ENCODE peak calls at places on chromosomes 16 and 17, in five cellular contexts. One of them, this sample, is unnamed.

GRCh38 chr17:57892820-57893595 is 43.2 kb upstream of the MRPS23 start:
- DNase-seq in left lung: peak; percentile 92
- DNase-seq in glutamatergic neuron: peak; percentile 53
- DNase-seq in kidney: peak; percentile 94
- DNase-seq in heart left ventricle: peak; percentile 92
- DNase-seq in this sample: no peak

GRCh38 chr16:23863511-23864422 is 28.0 kb downstream of the PRKCB start:
- DNase-seq in left lung: no peak
- DNase-seq in glutamatergic neuron: no peak
- DNase-seq in kidney: no peak
- DNase-seq in heart left ventricle: no peak
- DNase-seq in this sample: no peak

GRCh38 chr16:75287708-75288107 is 36.3 kb upstream of the BCAR1 start:
- DNase-seq in left lung: peak; percentile 69
- DNase-seq in glutamatergic neuron: no peak
- DNase-seq in kidney: no peak
- DNase-seq in heart left ventricle: no peak
- DNase-seq in this sample: no peak

GRCh38 chr16:85867189-85867588 is 31.8 kb upstream of the IRF8 start:
- DNase-seq in left lung: no peak
- DNase-seq in glutamatergic neuron: no peak
- DNase-seq in kidney: no peak
- DNase-seq in heart left ventricle: no peak
- DNase-seq in this sample: no peak

GRCh38 chr16:15827299-15827698 is 29.5 kb downstream of the MYH11 start:
- DNase-seq in left lung: no peak
- DNase-seq in glutamatergic neuron: no peak
- DNase-seq in kidney: no peak
- DNase-seq in heart left ventricle: no peak
- DNase-seq in this sample: no peak

GRCh38 chr17:2173005-2173404 is 118.1 kb downstream of the HIC1 start:
- DNase-seq in left lung: peak; percentile 67
- DNase-seq in glutamatergic neuron: no peak
- DNase-seq in kidney: no peak
- DNase-seq in heart left ventricle: no peak
- DNase-seq in this sample: no peak

GRCh38 chr16:82544378-82544777 is 82.4 kb upstream of the CDH13 start:
- DNase-seq in left lung: no peak
- DNase-seq in glutamatergic neuron: no peak
- DNase-seq in kidney: no peak
- DNase-seq in heart left ventricle: no peak
- DNase-seq in this sample: no peak

GRCh38 chr16:85749686-85750020 is 1.2 kb downstream of the C16orf74 start:
- DNase-seq in left lung: no peak
- DNase-seq in glutamatergic neuron: no peak
- DNase-seq in kidney: no peak
- DNase-seq in heart left ventricle: no peak
- DNase-seq in this sample: no peak

GRCh38 chr17:75325348-75325747 is 36.1 kb upstream of the SLC25A19 start:
- DNase-seq in left lung: no peak
- DNase-seq in glutamatergic neuron: no peak
- DNase-seq in kidney: no peak
- DNase-seq in heart left ventricle: no peak
- DNase-seq in this sample: no peak

GRCh38 chr16:88917146-88917914 is 50.9 kb upstream of the PABPN1L start:
- DNase-seq in left lung: no peak
- DNase-seq in glutamatergic neuron: no peak
- DNase-seq in kidney: no peak
- DNase-seq in heart left ventricle: no peak
- DNase-seq in this sample: no peak

GRCh38 chr16:58444265-58444664 is 52.0 kb downstream of the GINS3 start:
- DNase-seq in left lung: no peak
- DNase-seq in glutamatergic neuron: no peak
- DNase-seq in kidney: no peak
- DNase-seq in heart left ventricle: no peak
- DNase-seq in this sample: no peak

GRCh38 chr16:75000481-75001081 is 1.8 kb downstream of the ZNRF1 start:
- DNase-seq in left lung: no peak
- DNase-seq in glutamatergic neuron: peak; percentile 34
- DNase-seq in kidney: peak; percentile 80
- DNase-seq in heart left ventricle: peak; percentile 23
- DNase-seq in this sample: no peak

GRCh38 chr17:17048106-17048505 is 5.8 kb downstream of the MPRIP start:
- DNase-seq in left lung: no peak
- DNase-seq in glutamatergic neuron: peak; percentile 3
- DNase-seq in kidney: no peak
- DNase-seq in heart left ventricle: no peak
- DNase-seq in this sample: no peak

GRCh38 chr16:53061701-53062159 is 6.9 kb downstream of the CHD9 start:
- DNase-seq in left lung: peak; percentile 80
- DNase-seq in glutamatergic neuron: no peak
- DNase-seq in kidney: no peak
- DNase-seq in heart left ventricle: peak; percentile 49
- DNase-seq in this sample: no peak

GRCh38 chr17:64641499-64641898 is 20.6 kb downstream of the SMURF2 start:
- DNase-seq in left lung: no peak
- DNase-seq in glutamatergic neuron: no peak
- DNase-seq in kidney: no peak
- DNase-seq in heart left ventricle: no peak
- DNase-seq in this sample: no peak

GRCh38 chr16:82201906-82202305 is 31.9 kb upstream of the MPHOSPH6 start:
- DNase-seq in left lung: no peak
- DNase-seq in glutamatergic neuron: no peak
- DNase-seq in kidney: no peak
- DNase-seq in heart left ventricle: no peak
- DNase-seq in this sample: no peak

GRCh38 chr16:11170696-11171447 is 85.1 kb downstream of the SOCS1 start:
- DNase-seq in left lung: no peak
- DNase-seq in glutamatergic neuron: no peak
- DNase-seq in kidney: no peak
- DNase-seq in heart left ventricle: no peak
- DNase-seq in this sample: no peak

GRCh38 chr16:81567987-81568748 is 123.6 kb downstream of the CMIP start:
- DNase-seq in left lung: no peak
- DNase-seq in glutamatergic neuron: no peak
- DNase-seq in kidney: peak; percentile 78
- DNase-seq in heart left ventricle: no peak
- DNase-seq in this sample: no peak

GRCh38 chr17:60401819-60402218 is 9.9 kb upstream of the USP32 start:
- DNase-seq in left lung: no peak
- DNase-seq in glutamatergic neuron: no peak
- DNase-seq in kidney: no peak
- DNase-seq in heart left ventricle: no peak
- DNase-seq in this sample: no peak

GRCh38 chr16:55000595-55000994 is 69.9 kb downstream of the IRX5 start:
- DNase-seq in left lung: no peak
- DNase-seq in glutamatergic neuron: no peak
- DNase-seq in kidney: no peak
- DNase-seq in heart left ventricle: no peak
- DNase-seq in this sample: no peak

GRCh38 chr16:77594798-77595625 is 127.3 kb upstream of the NUDT7 start:
- DNase-seq in left lung: no peak
- DNase-seq in glutamatergic neuron: no peak
- DNase-seq in kidney: no peak
- DNase-seq in heart left ventricle: no peak
- DNase-seq in this sample: no peak

GRCh38 chr16:88451586-88452484 is 1.2 kb upstream of the ZFPM1 start:
- DNase-seq in left lung: no peak
- DNase-seq in glutamatergic neuron: no peak
- DNase-seq in kidney: no peak
- DNase-seq in heart left ventricle: no peak
- DNase-seq in this sample: no peak

GRCh38 chr17:34242553-34242952 is 12.5 kb upstream of the CCL2 start:
- DNase-seq in left lung: no peak
- DNase-seq in glutamatergic neuron: no peak
- DNase-seq in kidney: no peak
- DNase-seq in heart left ventricle: no peak
- DNase-seq in this sample: no peak

GRCh38 chr17:57852041-57852954 is 2.5 kb upstream of the MRPS23 start:
- DNase-seq in left lung: no peak
- DNase-seq in glutamatergic neuron: no peak
- DNase-seq in kidney: no peak
- DNase-seq in heart left ventricle: no peak
- DNase-seq in this sample: no peak

GRCh38 chr17:4500188-4500565 is 1.5 kb downstream of the SPNS2 start:
- DNase-seq in left lung: no peak
- DNase-seq in glutamatergic neuron: no peak
- DNase-seq in kidney: no peak
- DNase-seq in heart left ventricle: no peak
- DNase-seq in this sample: no peak

GRCh38 chr17:18026408-18026776 is 12.6 kb downstream of the ATPAF2 start:
- DNase-seq in left lung: peak; percentile 61
- DNase-seq in glutamatergic neuron: no peak
- DNase-seq in kidney: no peak
- DNase-seq in heart left ventricle: peak; percentile 51
- DNase-seq in this sample: no peak

DNA sequence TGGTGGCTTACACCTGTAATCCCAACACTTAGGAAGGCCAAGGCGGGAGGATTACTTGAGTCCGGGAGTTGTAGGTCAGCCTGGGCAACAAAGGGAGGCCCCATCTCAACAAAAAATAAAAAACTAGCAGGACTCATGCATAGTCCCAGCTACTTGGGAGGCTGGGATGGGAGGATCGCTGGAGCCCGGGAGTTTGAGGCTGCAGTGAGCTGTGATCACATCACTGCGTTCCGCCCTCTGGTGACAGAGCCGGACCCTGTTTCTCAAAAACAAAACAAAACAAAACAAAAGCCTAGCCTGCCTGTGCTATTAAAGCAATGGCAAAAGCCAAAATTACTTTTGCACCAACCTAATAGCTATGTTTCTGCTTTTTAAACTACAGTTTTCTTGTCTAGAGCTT is 1.5 kb downstream of the FCSK start:
- DNase-seq in left lung: no peak
- DNase-seq in glutamatergic neuron: no peak
- DNase-seq in kidney: no peak
- DNase-seq in heart left ventricle: no peak
- DNase-seq in this sample: no peak
- TF ChIP-seq CTCF in left lung: no peak
- TF ChIP-seq CTCF in glutamatergic neuron: no peak
- TF ChIP-seq CTCF in kidney: no peak
- TF ChIP-seq CTCF in heart left ventricle: no peak
- TF ChIP-seq CTCF in this sample: no peak

GRCh38 chr17:80457236-80457856 is 19.1 kb downstream of the NPTX1 start:
- DNase-seq in left lung: no peak
- DNase-seq in glutamatergic neuron: no peak
- DNase-seq in kidney: no peak
- DNase-seq in heart left ventricle: no peak
- DNase-seq in this sample: no peak

GRCh38 chr17:80458016-80458415 is 18.4 kb downstream of the NPTX1 start:
- DNase-seq in left lung: no peak
- DNase-seq in glutamatergic neuron: no peak
- DNase-seq in kidney: no peak
- DNase-seq in heart left ventricle: no peak
- DNase-seq in this sample: no peak

GRCh38 chr17:80455328-80455710 is 21.1 kb downstream of the NPTX1 start:
- DNase-seq in left lung: peak; percentile 50
- DNase-seq in glutamatergic neuron: peak; percentile 76
- DNase-seq in kidney: peak; percentile 89
- DNase-seq in heart left ventricle: peak; percentile 50
- DNase-seq in this sample: peak; percentile 60

GRCh38 chr17:80455784-80456183 is 20.6 kb downstream of the NPTX1 start:
- DNase-seq in left lung: no peak
- DNase-seq in glutamatergic neuron: no peak
- DNase-seq in kidney: no peak
- DNase-seq in heart left ventricle: no peak
- DNase-seq in this sample: no peak

DNA sequence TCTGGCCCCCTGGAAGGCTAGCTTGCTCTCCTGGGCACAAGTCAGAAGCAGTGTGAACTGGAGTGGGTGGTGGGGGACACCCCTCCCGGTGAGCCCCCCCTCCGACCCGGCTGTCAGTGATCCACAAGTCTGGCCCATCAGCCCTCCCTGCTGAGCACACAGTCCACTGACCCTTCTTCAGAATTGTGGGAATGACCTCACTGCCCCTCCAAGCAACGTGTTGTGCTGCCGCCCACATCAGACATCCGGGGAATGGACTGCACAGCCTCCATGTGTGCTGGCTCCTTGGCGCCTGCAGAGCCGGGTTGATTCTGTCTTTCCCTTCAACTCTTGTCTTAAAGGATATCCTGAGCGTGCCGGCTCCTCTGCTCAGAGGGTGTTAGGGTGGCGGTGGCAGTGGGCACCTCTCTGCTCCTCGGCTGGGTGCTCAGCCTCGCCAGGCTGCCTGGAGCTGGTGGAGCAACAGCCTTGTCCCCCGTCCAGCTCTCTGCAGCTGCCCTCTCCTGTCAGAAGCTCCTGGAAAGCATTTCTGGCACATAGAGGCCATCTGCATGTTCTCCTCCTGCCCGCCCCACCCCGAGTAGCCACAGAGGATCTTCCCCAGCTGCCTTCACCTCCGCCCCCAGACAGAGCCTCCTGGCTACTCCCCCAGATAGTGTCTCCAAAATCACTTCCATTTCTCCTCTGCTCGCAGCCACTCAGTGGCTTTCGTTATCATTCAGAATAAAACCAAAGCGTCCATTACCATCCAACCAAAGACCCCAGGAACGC is 19.8 kb downstream of the NPTX1 start:
- DNase-seq in left lung: no peak
- DNase-seq in glutamatergic neuron: no peak
- DNase-seq in kidney: no peak
- DNase-seq in heart left ventricle: peak; percentile 58
- DNase-seq in this sample: no peak
- TF ChIP-seq CTCF in left lung: no peak
- TF ChIP-seq CTCF in glutamatergic neuron: no peak
- TF ChIP-seq CTCF in kidney: no peak
- TF ChIP-seq CTCF in heart left ventricle: no peak
- TF ChIP-seq CTCF in this sample: no peak

GRCh38 chr16:19213885-19214284 is 45.8 kb downstream of the SYT17 start:
- DNase-seq in left lung: no peak
- DNase-seq in glutamatergic neuron: no peak
- DNase-seq in kidney: no peak
- DNase-seq in heart left ventricle: no peak
- DNase-seq in this sample: no peak
- TF ChIP-seq CTCF in left lung: no peak
- TF ChIP-seq CTCF in glutamatergic neuron: no peak
- TF ChIP-seq CTCF in kidney: no peak
- TF ChIP-seq CTCF in heart left ventricle: no peak
- TF ChIP-seq CTCF in this sample: no peak

DNA sequence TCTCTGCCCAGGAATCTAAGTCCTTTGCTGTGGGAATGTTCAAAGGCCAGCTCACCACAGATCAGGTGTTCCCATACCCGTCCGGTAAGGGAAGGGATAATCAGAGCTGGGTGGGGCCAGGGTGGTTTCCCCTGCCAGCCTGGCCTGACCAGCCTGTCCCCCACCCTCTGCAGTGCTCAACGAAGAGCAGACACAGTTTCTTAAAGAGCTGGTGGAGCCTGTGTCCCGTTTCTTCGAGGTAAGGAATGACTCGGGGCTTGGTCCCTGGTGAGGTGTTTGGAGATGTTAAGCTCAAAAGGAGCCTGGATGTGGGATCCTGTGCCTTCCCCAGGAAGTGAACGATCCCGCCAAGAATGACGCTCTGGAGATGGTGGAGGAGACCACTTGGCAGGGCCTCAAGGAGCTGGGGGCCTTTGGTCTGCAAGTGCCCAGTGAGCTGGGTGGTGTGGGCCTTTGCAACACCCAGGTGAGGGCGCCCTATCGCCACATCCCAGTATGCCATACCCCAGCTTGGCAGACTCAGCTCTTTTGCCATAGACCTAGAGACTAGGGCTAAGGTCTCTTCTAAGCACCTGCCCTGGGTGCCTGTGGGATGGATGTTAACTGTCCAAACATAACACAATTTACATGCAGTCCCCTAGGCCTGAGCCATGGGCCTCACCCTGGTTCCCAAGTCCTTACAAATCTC is 999 bp downstream of the ACADVL start:
- DNase-seq in left lung: peak; percentile 59
- DNase-seq in glutamatergic neuron: peak; percentile 54
- DNase-seq in kidney: peak; percentile 82
- DNase-seq in heart left ventricle: peak; percentile 63
- DNase-seq in this sample: peak; percentile 47
- TF ChIP-seq CTCF in left lung: peak; percentile 34
- TF ChIP-seq CTCF in glutamatergic neuron: no peak
- TF ChIP-seq CTCF in kidney: peak; percentile 37
- TF ChIP-seq CTCF in heart left ventricle: no peak
- TF ChIP-seq CTCF in this sample: no peak